ENCODE peak calls at places on chromosomes 16 and 17, in nine cellular contexts. R, F, E, A, N, T, P, S and Y are unnamed samples.

GRCh38 chr17:17784599-17785264 is 52.1 kb downstream of the SREBF1 start:
- DNase-seq in T (no peak), R (peak; percentile 16), E (no peak), P (peak; percentile 58), F (no peak), A (no peak), N (no peak), S (no peak), Y (peak; percentile 40)

GRCh38 chr17:40293363-40293762 is 5.7 kb downstream of the CDC6 start:
- DNase-seq in N (no peak), A (no peak), R (no peak), F (no peak), S (no peak), E (no peak), T (no peak), P (no peak), Y (no peak)

GRCh38 chr16:81335669-81336068 is 20.9 kb downstream of the GAN start:
- DNase-seq in S (no peak), R (no peak), P (no peak), T (no peak), N (no peak), E (no peak), A (no peak), F (no peak), Y (no peak)

GRCh38 chr16:15856901-15857778 is at the start of gene MYH11:
- DNase-seq in R (no peak), S (peak; percentile 17), T (no peak), A (peak; percentile 57), N (peak; percentile 85), F (no peak), P (no peak), E (no peak), Y (peak; percentile 9)

GRCh38 chr17:36720131-36720530 is 118.7 kb downstream of the MRM1 start:
- DNase-seq in T (no peak), A (no peak), S (no peak), P (no peak), N (no peak), E (no peak), F (no peak), R (no peak), Y (no peak)

GRCh38 chr16:75593825-75594820 is 27.9 kb downstream of the GABARAPL2 start:
- DNase-seq in E (no peak), F (no peak), A (no peak), N (peak; percentile 39), S (peak; percentile 6), T (peak; percentile 25), P (peak; percentile 66), R (no peak), Y (peak; percentile 85)

GRCh38 chr17:69326302-69327059 is 452 bp downstream of the ABCA5 start:
- DNase-seq in S (no peak), P (no peak), N (no peak), A (no peak), R (peak; percentile 1), E (no peak), F (peak; percentile 1), T (no peak), Y (peak; percentile 75)

GRCh38 chr17:46818319-46818928 is at the start of gene WNT3:
- DNase-seq in F (peak; percentile 23), P (peak; percentile 30), N (no peak), S (peak; percentile 49), A (peak; percentile 89), E (no peak), T (no peak), R (peak; percentile 45), Y (peak; percentile 84)

GRCh38 chr16:85752511-85753420 is 1.9 kb upstream of the C16orf74 start:
- DNase-seq in E (no peak), A (peak; percentile 81), P (peak; percentile 90), S (peak; percentile 42), T (no peak), R (no peak), F (no peak), N (no peak), Y (peak; percentile 19)

GRCh38 chr16:3695610-3696369 is 21.5 kb downstream of the TRAP1 start:
- DNase-seq in P (no peak), N (no peak), S (no peak), T (no peak), F (no peak), E (no peak), R (no peak), A (no peak), Y (peak; percentile 81)

GRCh38 chr17:76676629-76677028 is 33.1 kb upstream of the ST6GALNAC1 start:
- DNase-seq in N (no peak), P (no peak), A (no peak), F (no peak), R (no peak), T (no peak), S (no peak), E (no peak), Y (no peak)

GRCh38 chr17:78806451-78806850 is 24.4 kb upstream of the CYTH1 start:
- DNase-seq in S (no peak), T (no peak), A (no peak), R (no peak), E (no peak), F (no peak), P (peak; percentile 24), N (no peak), Y (no peak)

GRCh38 chr16:57750796-57751538 is 15.4 kb downstream of the KATNB1 start:
- DNase-seq in T (no peak), E (no peak), R (no peak), A (no peak), P (no peak), F (no peak), S (no peak), N (no peak), Y (no peak)

GRCh38 chr17:76271669-76272540 is 6.8 kb downstream of the UBALD2 start:
- DNase-seq in R (peak; percentile 37), A (peak; percentile 61), N (no peak), T (no peak), F (peak; percentile 76), E (no peak), S (peak; percentile 43), P (peak; percentile 84), Y (peak; percentile 40)